ENCODE peak calls at places on chromosomes 6 and 20, in six cellular contexts. A is A549, K is GM12878, S is HL-60, L is HepG2, T is HCT116. D is an unnamed sample.

GRCh38 chr20:13101701-13102100 is 92.9 kb downstream of the SPTLC3 start:
- DNase-seq in A (no peak), K (no peak), S (no peak), L (no peak), T (no peak), D (no peak)

GRCh38 chr6:47161176-47161687 is 119.1 kb upstream of the ADGRF1 start:
- DNase-seq in A (peak; percentile 60), K (no peak), S (peak; percentile 73), L (no peak), T (peak; percentile 29), D (no peak)

GRCh38 chr6:31083742-31084354 is 28.5 kb downstream of the C6orf15 start:
- DNase-seq in A (peak; percentile 67), K (no peak), S (peak; percentile 64), L (peak; percentile 34), T (peak; percentile 61), D (no peak)

GRCh38 chr6:112618796-112619195 is 271.7 kb downstream of the RFPL4B start:
- DNase-seq in A (no peak), K (no peak), S (no peak), L (no peak), T (peak; percentile 21), D (no peak)

GRCh38 chr20:32742322-32743236 is 688 bp downstream of the COMMD7 start:
- DNase-seq in A (no peak), K (no peak), S (no peak), L (no peak), T (no peak), D (no peak)

GRCh38 chr20:60117040-60117439 is 158.8 kb downstream of the CDH26 start:
- DNase-seq in A (no peak), K (no peak), S (peak; percentile 66), L (no peak), T (no peak), D (no peak)

GRCh38 chr20:10708342-10709185 is 34.8 kb upstream of the JAG1 start:
- DNase-seq in A (peak; percentile 86), K (no peak), S (no peak), L (peak; percentile 99), T (no peak), D (no peak)

GRCh38 chr6:132298344-132298949 is 102.8 kb downstream of the MOXD1 start:
- DNase-seq in A (peak; percentile 41), K (no peak), S (peak; percentile 50), L (peak; percentile 58), T (peak; percentile 36), D (peak; percentile 18)

GRCh38 chr6:31702421-31702818 is 704 bp downstream of the ABHD16A start:
- DNase-seq in A (no peak), K (no peak), S (no peak), L (no peak), T (no peak), D (no peak)

GRCh38 chr20:44221368-44221767 is 10.8 kb upstream of the OSER1 start:
- DNase-seq in A (no peak), K (no peak), S (no peak), L (no peak), T (no peak), D (no peak)

GRCh38 chr6:158040051-158040803 is 58.6 kb downstream of the SYNJ2 start:
- DNase-seq in A (peak; percentile 95), K (peak; percentile 58), S (no peak), L (peak; percentile 99), T (peak; percentile 83), D (peak; percentile 82)

GRCh38 chr20:3276400-3277015 is 37.5 kb upstream of the SLC4A11 start:
- DNase-seq in A (peak; percentile 66), K (no peak), S (peak; percentile 18), L (peak; percentile 68), T (peak; percentile 35), D (peak; percentile 8)

GRCh38 chr20:20711413-20711812 is 1.0 kb downstream of the RALGAPA2 start:
- DNase-seq in A (no peak), K (no peak), S (peak; percentile 47), L (no peak), T (no peak), D (no peak)

GRCh38 chr6:22468566-22468965 is 100.8 kb upstream of the HDGFL1 start:
- DNase-seq in A (no peak), K (no peak), S (no peak), L (no peak), T (no peak), D (no peak)

GRCh38 chr6:142846883-142847287 is 98.1 kb downstream of the HIVEP2 start:
- DNase-seq in A (peak; percentile 39), K (no peak), S (no peak), L (peak; percentile 75), T (no peak), D (peak; percentile 73)

GRCh38 chr20:24770628-24771556 is 178.2 kb upstream of the CST7 start:
- DNase-seq in A (no peak), K (no peak), S (no peak), L (no peak), T (no peak), D (no peak)

GRCh38 chr20:64142546-64142945 is 21.7 kb upstream of the MYT1 start:
- DNase-seq in A (no peak), K (no peak), S (no peak), L (no peak), T (no peak), D (no peak)

DNA sequence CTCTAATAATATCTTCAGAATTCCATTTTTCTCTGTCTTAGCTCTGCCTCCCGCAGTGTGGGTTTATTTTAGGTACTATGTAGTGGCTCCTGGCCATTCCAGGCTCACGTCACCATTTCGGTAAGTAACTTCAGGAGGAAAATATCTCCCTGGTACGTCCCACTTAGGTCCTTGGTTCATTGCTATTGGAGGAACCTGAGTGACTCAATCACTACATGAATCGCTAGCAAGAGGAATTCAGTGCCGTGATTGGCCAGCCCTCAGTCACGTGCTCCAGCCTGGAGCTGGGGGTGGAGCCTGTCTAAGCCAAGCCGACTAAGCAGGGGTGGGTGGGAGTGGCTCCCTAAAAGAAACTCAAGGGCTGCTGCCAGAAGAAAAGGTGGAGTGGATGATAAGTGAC is 67.3 kb upstream of the E2F3 start:
- DNase-seq in A (peak; percentile 25), K (no peak), S (no peak), L (no peak), T (no peak), D (no peak)
- TF ChIP-seq REST in A (no peak), K (no peak), S (no peak), L (no peak), T (no peak), D (no peak)

DNA sequence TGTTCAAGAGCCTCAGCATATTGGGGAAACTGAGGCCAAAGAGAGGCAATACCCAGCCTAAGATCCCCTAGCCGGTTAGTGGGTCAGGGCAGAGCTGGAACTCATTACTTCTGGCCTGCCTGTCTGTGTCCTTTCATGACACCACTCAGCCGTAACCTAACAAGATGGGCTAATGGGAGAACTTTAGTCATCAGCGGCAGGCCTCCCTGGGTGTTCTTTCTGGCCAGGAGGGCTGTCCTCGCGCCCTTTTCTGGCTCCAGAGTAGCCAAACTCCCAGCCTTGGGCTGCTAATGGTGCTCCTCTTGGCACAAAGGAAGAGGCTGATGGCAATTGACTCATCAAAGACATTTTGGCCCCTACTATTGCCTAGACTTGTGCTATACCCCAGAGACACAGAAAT is 76.6 kb downstream of the NCR2 start:
- DNase-seq in A (no peak), K (no peak), S (no peak), L (no peak), T (no peak), D (no peak)
- H3K27ac ChIP-seq in A (no peak overlapping the region), K (no peak overlapping the region), S (no peak overlapping the region), L (no peak overlapping the region), T (no peak overlapping the region), D (no peak overlapping the region)

GRCh38 chr20:6566821-6567220 is 200.7 kb upstream of the BMP2 start:
- DNase-seq in A (no peak), K (no peak), S (no peak), L (no peak), T (no peak), D (no peak)
- TF ChIP-seq REST in A (no peak), K (no peak), S (no peak), L (no peak), T (no peak), D (no peak)

GRCh38 chr20:57807418-57808265 is 97.8 kb upstream of the PMEPA1 start:
- DNase-seq in A (no peak), K (no peak), S (no peak), L (no peak), T (no peak), D (no peak)
- H3K27ac ChIP-seq in A (peak overlapping the region; percentile 59), K (no peak overlapping the region), S (no peak overlapping the region), L (no peak overlapping the region), T (no peak overlapping the region), D (no peak overlapping the region)

GRCh38 chr6:154806804-154807203 is 73.6 kb downstream of the SCAF8 start:
- DNase-seq in A (no peak), K (no peak), S (no peak), L (no peak), T (no peak), D (no peak)

GRCh38 chr6:154800338-154800737 is 67.1 kb downstream of the SCAF8 start:
- DNase-seq in A (no peak), K (no peak), S (no peak), L (no peak), T (no peak), D (no peak)

DNA sequence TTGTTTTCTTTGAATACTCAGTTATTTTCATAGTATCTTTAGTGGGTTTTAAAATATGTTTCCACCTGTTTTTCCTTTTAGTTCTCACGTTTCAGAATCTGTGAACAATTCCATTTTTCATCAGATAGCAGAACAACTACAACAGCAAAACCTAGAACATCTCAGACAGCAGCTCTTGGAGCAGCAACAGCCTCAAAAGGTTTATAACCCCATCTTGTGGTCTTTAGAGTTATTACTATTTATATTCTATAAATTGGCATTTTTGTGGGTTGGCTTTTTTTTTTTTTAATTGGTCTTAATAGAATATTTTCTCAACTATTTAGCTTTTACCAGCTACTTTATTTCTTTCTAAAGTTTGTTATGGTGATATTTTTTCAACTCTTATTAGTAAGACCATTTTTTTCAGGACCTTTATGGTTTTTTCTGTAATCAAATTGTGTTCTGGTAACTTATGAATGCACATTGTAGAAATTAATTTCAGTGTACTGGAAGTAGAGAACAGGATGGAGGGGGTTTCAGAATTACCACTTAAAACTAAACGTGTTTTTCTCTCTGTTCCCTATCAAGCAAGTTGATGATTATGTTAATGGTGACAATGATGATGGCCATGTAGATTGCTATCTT is 72.2 kb downstream of the SCAF8 start:
- DNase-seq in A (peak; percentile 52), K (no peak), S (peak; percentile 4), L (peak; percentile 43), T (peak; percentile 31), D (no peak)
- TF ChIP-seq REST in A (no peak), K (no peak), S (no peak), L (no peak), T (no peak), D (no peak)

GRCh38 chr6:108658174-108658573 is 97.5 kb downstream of the FOXO3 start:
- DNase-seq in A (no peak), K (no peak), S (no peak), L (no peak), T (no peak), D (no peak)
- H3K27ac ChIP-seq in A (no peak overlapping the region), K (no peak overlapping the region), S (no peak overlapping the region), L (no peak overlapping the region), T (no peak overlapping the region), D (no peak overlapping the region)